ENCODE peak calls at places on chromosomes 11 and 22, in seven cellular contexts. G is pancreas, Z is mucosa of descending colon, Q is stomach, A is OCI-LY7, X is HCT116, I is GM12878. P is an unnamed sample.

GRCh38 chr11:127994736-127995135 is 592.6 kb downstream of the ETS1 start:
- DNase-seq in Z (no peak), X (no peak), I (no peak), A (no peak), G (no peak), Q (no peak), P (no peak)

GRCh38 chr22:44917372-44918165 is 92.2 kb downstream of the PHF21B start:
- DNase-seq in Q (no peak), I (no peak), X (no peak), Z (peak; percentile 23), A (no peak), G (no peak), P (peak; percentile 42)

GRCh38 chr11:113556036-113556435 is 80.8 kb upstream of the DRD2 start:
- DNase-seq in Q (no peak), X (no peak), Z (no peak), I (no peak), A (no peak), G (no peak), P (no peak)

GRCh38 chr22:39513791-39514190 is 6.6 kb upstream of the ATF4 start:
- DNase-seq in A (no peak), G (peak; percentile 58), Q (no peak), Z (peak; percentile 52), I (no peak), X (no peak), P (no peak)

GRCh38 chr11:68384530-68385081 is 72.2 kb downstream of the LRP5 start:
- DNase-seq in Q (no peak), G (no peak), Z (no peak), X (no peak), A (no peak), I (no peak), P (no peak)

GRCh38 chr11:131027501-131027900 is 111.2 kb upstream of the SNX19 start:
- DNase-seq in Q (no peak), Z (no peak), A (no peak), I (no peak), X (no peak), G (no peak), P (no peak)

GRCh38 chr22:29511126-29511854 is 31.3 kb downstream of the NEFH start:
- DNase-seq in Q (no peak), Z (no peak), X (no peak), I (no peak), A (no peak), G (no peak), P (no peak)

GRCh38 chr11:69320756-69321741 is 27.1 kb downstream of the MYEOV start:
- DNase-seq in Q (no peak), X (no peak), I (no peak), A (no peak), G (no peak), Z (no peak), P (peak; percentile 29)

GRCh38 chr11:128328955-128329551 is 258.3 kb downstream of the ETS1 start:
- DNase-seq in X (no peak), G (no peak), Q (no peak), I (no peak), Z (no peak), A (no peak), P (no peak)

GRCh38 chr11:57651408-57651807 is 1.7 kb upstream of the YPEL4 start:
- DNase-seq in A (no peak), Q (no peak), I (no peak), X (no peak), G (no peak), Z (no peak), P (no peak)

GRCh38 chr22:31838917-31839316 is 85.1 kb downstream of the DEPDC5 start:
- DNase-seq in Q (no peak), I (no peak), Z (no peak), G (no peak), A (no peak), X (no peak), P (no peak)

GRCh38 chr22:17753401-17753989 is 20.8 kb downstream of the BID start:
- DNase-seq in X (no peak), Q (no peak), Z (no peak), I (no peak), G (no peak), A (no peak), P (no peak)

GRCh38 chr22:17260950-17261349 is 41.7 kb upstream of the ADA2 start:
- DNase-seq in I (no peak), G (no peak), X (no peak), Z (no peak), A (no peak), Q (no peak), P (no peak)

GRCh38 chr11:61173456-61173855 is 12.2 kb upstream of the VPS37C start:
- DNase-seq in Q (peak; percentile 49), I (no peak), Z (no peak), A (peak; percentile 24), G (no peak), X (no peak), P (no peak)

GRCh38 chr11:43557553-43558031 is 122.9 kb upstream of the HSD17B12 start:
- DNase-seq in A (no peak), Q (no peak), Z (no peak), I (no peak), G (no peak), X (no peak), P (no peak)

GRCh38 chr11:77993902-77994301 is 566 bp downstream of the INTS4 start:
- DNase-seq in A (peak; percentile 13), X (no peak), Z (no peak), I (no peak), Q (no peak), G (no peak), P (no peak)

GRCh38 chr11:47175746-47176327 is 842 bp downstream of the ARFGAP2 start:
- DNase-seq in Q (no peak), Z (no peak), I (no peak), G (no peak), A (peak; percentile 68), X (no peak), P (no peak)

GRCh38 chr11:80136991-80137390 is 696.2 kb upstream of the TENM4 start:
- DNase-seq in Z (no peak), G (no peak), X (no peak), Q (no peak), A (no peak), I (no peak), P (no peak)

GRCh38 chr11:76664578-76665061 is 5.9 kb downstream of the LRRC32 start:
- DNase-seq in X (no peak), G (no peak), Z (no peak), Q (no peak), A (peak; percentile 83), I (no peak), P (peak; percentile 42)

GRCh38 chr22:44580176-44580575 is 82.1 kb upstream of the RTL6 start:
- DNase-seq in A (no peak), Z (peak; percentile 12), G (no peak), I (no peak), X (no peak), Q (no peak), P (peak; percentile 30)

GRCh38 chr11:19727246-19727645 is 14.6 kb downstream of the NAV2 start:
- DNase-seq in Z (no peak), Q (no peak), I (no peak), X (no peak), A (no peak), G (no peak), P (no peak)

GRCh38 chr11:121654506-121655480 is 202.0 kb upstream of the SORL1-AS1 start:
- DNase-seq in G (no peak), A (no peak), Z (no peak), X (no peak), Q (no peak), I (no peak), P (no peak)

GRCh38 chr11:121651267-121651625 is 198.5 kb upstream of the SORL1-AS1 start:
- DNase-seq in Q (no peak), A (no peak), G (no peak), I (no peak), Z (no peak), X (no peak), P (no peak)

GRCh38 chr11:121650520-121651266 is 197.9 kb upstream of the SORL1-AS1 start:
- DNase-seq in X (no peak), I (peak; percentile 25), A (no peak), Z (no peak), G (no peak), Q (no peak), P (no peak)

GRCh38 chr11:121655481-121656332 is 202.9 kb upstream of the SORL1-AS1 start:
- DNase-seq in I (peak; percentile 25), Q (peak; percentile 82), G (peak; percentile 91), X (peak; percentile 60), Z (peak; percentile 80), A (peak; percentile 80), P (peak; percentile 77)

GRCh38 chr11:121652982-121653381 is 200.2 kb upstream of the SORL1-AS1 start:
- DNase-seq in I (no peak), Z (no peak), Q (no peak), X (no peak), G (no peak), A (peak; percentile 9), P (no peak)
- TF ChIP-seq CTCF in I (no peak), Z (no peak), Q (no peak), X (peak; percentile 67), G (no peak), A (peak; percentile 72), P (peak; percentile 36)

GRCh38 chr22:20127318-20127868 is 4.2 kb upstream of the ZDHHC8 start:
- DNase-seq in Z (no peak), I (no peak), Q (no peak), G (no peak), X (no peak), A (no peak), P (no peak)
- H3K36me3 ChIP-seq in Z (no peaks in the 10 kb centered on the region), I (peaks cover 31% of the 10 kb centered on the region), Q (peaks cover 51% of the 10 kb centered on the region), G (no peaks in the 10 kb centered on the region), X (peaks cover 23% of the 10 kb centered on the region), A (peaks cover 63% of the 10 kb centered on the region), P (peaks cover 37% of the 10 kb centered on the region)

DNA sequence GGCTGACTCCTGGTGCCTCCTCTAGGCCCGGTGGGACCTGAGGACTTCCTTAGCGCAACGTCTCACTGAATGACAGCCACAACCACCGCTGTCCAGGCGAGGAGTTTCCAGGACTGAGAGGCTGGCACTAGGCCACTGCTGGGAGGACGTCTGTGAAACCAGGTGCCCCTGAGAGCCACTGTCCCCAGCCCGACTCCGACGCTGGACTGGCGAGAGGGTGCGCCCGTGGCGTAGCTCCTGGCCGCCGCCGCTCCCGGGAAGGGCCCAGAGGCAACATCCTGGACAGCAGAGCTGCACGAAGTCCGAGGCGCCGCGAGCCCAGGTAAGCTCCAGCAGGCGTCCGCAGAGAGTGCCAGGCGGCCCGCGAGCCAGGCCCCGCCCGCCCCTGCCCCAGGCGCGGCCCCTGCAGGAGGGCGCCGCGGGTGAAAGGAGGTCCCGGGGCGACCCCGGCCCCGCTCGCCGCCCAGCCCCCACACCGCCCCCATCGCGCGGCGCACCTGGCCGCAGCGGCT is 525 bp downstream of the DGCR2 start:
- DNase-seq in I (no peak), A (peak; percentile 52), Z (peak; percentile 77), X (no peak), Q (peak; percentile 65), G (peak; percentile 91), P (no peak)
- TF ChIP-seq CTCF in I (no peak), A (no peak), Z (no peak), X (no peak), Q (no peak), G (no peak), P (no peak)

DNA sequence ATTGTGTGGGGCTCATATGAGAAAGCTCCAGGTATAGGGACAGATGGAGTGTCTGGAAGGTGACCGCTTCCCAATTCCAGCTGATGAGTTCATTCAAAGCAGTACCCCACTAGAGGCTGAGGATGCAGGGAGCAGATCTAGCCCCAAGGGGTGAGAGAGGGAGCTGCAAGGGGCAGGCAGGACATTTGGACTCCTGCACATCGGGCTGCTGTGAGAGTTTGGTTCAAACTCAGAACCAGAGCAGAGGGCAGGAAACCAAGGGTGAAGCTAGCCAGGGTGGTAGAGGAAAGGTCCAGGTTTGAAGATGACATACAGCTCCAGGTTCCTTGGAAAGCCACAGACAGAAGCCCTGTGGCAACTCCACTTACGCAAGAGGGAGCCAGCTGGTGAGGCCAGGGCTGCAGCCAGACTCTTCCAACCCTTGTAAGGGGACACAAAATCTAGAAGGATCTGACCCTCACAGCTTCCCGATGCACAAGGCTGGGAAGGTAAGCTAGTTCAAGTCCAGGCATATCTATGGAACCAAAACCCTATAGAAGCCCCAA is 1.9 kb downstream of the CSNK2A3 start:
- DNase-seq in A (no peak), G (no peak), X (no peak), I (no peak), Q (no peak), Z (no peak), P (no peak)
- H3K36me3 ChIP-seq in A (no peaks in the 10 kb centered on the region), G (no peaks in the 10 kb centered on the region), X (no peaks in the 10 kb centered on the region), I (no peaks in the 10 kb centered on the region), Q (no peaks in the 10 kb centered on the region), Z (no peaks in the 10 kb centered on the region), P (no peaks in the 10 kb centered on the region)

P was measured in RWPE2.